ENCODE peak calls at places on chromosomes 6 and 20, in seven cellular contexts. L is upper lobe of right lung, J is A549, C is cardiac muscle cell, R is astrocyte of the spinal cord, D is sigmoid colon, E is HepG2. T is an unnamed sample.

GRCh38 chr6:9397981-9398559 is 962.7 kb upstream of the SLC35B3 start:
- DNase-seq in L (peak), J (no peak), C (no peak), R (no peak), D (no peak), E (no peak), T (peak)

GRCh38 chr6:2094637-2095036 is 150.8 kb downstream of the GMDS start:
- DNase-seq in L (no peak), J (no peak), C (no peak), R (no peak), D (no peak), E (no peak), T (no peak)

GRCh38 chr6:163198396-163198795 is 216.1 kb upstream of the QKI start:
- DNase-seq in L (no peak), J (no peak), C (no peak), R (no peak), D (no peak), E (no peak), T (no peak)

GRCh38 chr6:154961141-154961540 is 34.0 kb upstream of the TIAM2 start:
- DNase-seq in L (no peak), J (no peak), C (no peak), R (no peak), D (no peak), E (peak), T (no peak)

GRCh38 chr6:49409951-49410542 is 53.0 kb downstream of the MMUT start:
- DNase-seq in L (peak), J (peak), C (peak), R (peak), D (peak), E (peak), T (peak)

GRCh38 chr20:51216850-51217249 is 193.9 kb upstream of the KCNG1 start:
- DNase-seq in L (no peak), J (no peak), C (no peak), R (no peak), D (no peak), E (no peak), T (no peak)

GRCh38 chr6:116450769-116451740 is 10.1 kb upstream of the CALHM6 start:
- DNase-seq in L (no peak), J (no peak), C (no peak), R (no peak), D (no peak), E (no peak), T (no peak)

GRCh38 chr6:125750692-125751333 is 1.4 kb downstream of the HEY2 start:
- DNase-seq in L (no peak), J (no peak), C (no peak), R (no peak), D (no peak), E (no peak), T (no peak)

GRCh38 chr6:112289039-112289566 is 34.7 kb upstream of the LAMA4 start:
- DNase-seq in L (no peak), J (no peak), C (peak), R (peak), D (peak), E (no peak), T (no peak)

GRCh38 chr6:56540950-56541600 is 101.6 kb downstream of the DST start:
- DNase-seq in L (no peak), J (no peak), C (no peak), R (no peak), D (no peak), E (peak), T (no peak)
- H3K4me3 ChIP-seq in L (peak), J (no peak), C (no peak), R (peak), D (peak), E (peak), T (peak)

DNA sequence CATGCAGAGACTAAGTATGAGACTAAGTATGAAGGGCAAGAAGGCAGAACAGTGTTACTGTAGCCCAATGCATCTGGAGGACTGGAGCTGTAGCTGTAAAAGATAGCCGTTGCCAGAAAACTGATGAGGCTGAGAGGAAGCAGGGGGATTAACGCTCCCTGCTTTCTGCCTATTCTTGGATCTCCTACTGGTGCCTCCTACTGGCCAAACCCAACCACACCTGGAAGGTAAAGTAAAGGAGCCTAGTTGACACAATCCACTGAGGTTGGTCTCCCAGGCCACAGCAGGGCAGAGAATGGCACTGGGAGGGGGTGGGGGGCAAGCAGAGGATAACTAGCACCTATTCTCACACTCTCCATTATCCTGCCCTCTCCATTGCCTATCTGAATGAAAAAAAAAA is 105.0 kb upstream of the MRPS10 start:
- DNase-seq in L (no peak), J (no peak), C (no peak), R (no peak), D (no peak), E (no peak), T (no peak)
- TF ChIP-seq CTCF in L (no peak), J (no peak), C (no peak), R (peak), D (no peak), E (no peak), T (no peak)

GRCh38 chr6:11209941-11210340 is 22.5 kb downstream of the NEDD9 start:
- DNase-seq in L (no peak), J (no peak), C (peak), R (no peak), D (no peak), E (no peak), T (no peak)
- H3K4me3 ChIP-seq in L (no peak), J (no peak), C (no peak), R (no peak), D (no peak), E (no peak), T (no peak)

DNA sequence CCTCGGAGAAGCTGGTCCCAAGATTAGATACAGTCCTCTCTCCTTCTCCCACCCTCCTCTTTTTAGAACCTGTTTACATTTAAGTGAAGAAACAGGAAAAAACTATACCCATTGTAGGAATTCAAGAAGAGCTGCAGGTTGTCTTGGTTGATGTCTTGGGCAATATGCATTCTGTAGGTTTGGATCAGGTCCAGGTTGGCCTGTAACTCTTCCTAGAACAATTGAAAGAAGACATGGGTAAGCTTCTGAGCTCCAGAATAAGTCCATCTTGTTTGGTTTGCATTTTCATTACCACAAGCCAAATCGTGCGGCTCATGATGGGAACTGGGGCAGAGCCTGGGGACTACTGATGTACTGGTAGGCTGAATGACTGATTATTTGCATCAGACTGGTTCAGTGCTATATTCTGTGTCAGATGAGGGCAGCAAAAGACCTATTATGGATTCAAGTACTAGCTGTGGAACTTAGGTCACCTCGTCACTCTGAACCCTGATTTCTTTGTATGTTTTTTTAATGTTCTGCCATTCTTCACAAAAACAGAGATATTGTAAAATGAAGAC is 20.3 kb upstream of the SLA2 start:
- DNase-seq in L (no peak), J (no peak), C (peak), R (peak), D (no peak), E (peak), T (no peak)
- TF ChIP-seq CTCF in L (peak), J (peak), C (peak), R (no peak), D (no peak), E (peak), T (peak)